ENCODE peak calls at places on chromosomes 13 and 19, in ten cellular contexts. M, J, I, V, H, K, S, G, O and T are unnamed samples. For H3K36me3, the result is how much of the 10 kb centered on the place peaks cover.

GRCh38 chr13:51192348-51192747 is 29.9 kb upstream of the FAM124A start:
- DNase-seq in M (no peak), J (no peak), I (no peak), V (no peak), H (no peak), K (no peak), S (no peak), G (no peak), O (no peak), T (no peak)

GRCh38 chr19:28234637-28235036 is 978.3 kb downstream of the UQCRFS1 start:
- DNase-seq in M (peak), J (no peak), I (no peak), V (no peak), H (no peak), K (no peak), S (no peak), G (no peak), O (no peak), T (peak)

GRCh38 chr19:34332027-34332786 is 32.8 kb upstream of the GPI start:
- DNase-seq in M (no peak), J (no peak), I (no peak), V (no peak), H (no peak), K (no peak), S (no peak), G (no peak), O (no peak), T (no peak)

GRCh38 chr19:46347985-46348384 is 1.1 kb downstream of the PPP5C start:
- DNase-seq in M (no peak), J (no peak), I (no peak), V (no peak), H (no peak), K (no peak), S (no peak), G (no peak), O (no peak), T (no peak)

GRCh38 chr19:45145270-45146189 is 15.3 kb downstream of the NKPD1 start:
- DNase-seq in M (no peak), J (no peak), I (no peak), V (no peak), H (no peak), K (no peak), S (no peak), G (no peak), O (no peak), T (no peak)

GRCh38 chr13:44311011-44311481 is 62.6 kb upstream of the SERP2 start:
- DNase-seq in M (no peak), J (no peak), I (no peak), V (no peak), H (peak), K (no peak), S (peak), G (no peak), O (no peak), T (no peak)

GRCh38 chr19:11814707-11815050 is 606 bp downstream of the ZNF440 start:
- DNase-seq in M (no peak), J (no peak), I (no peak), V (peak), H (no peak), K (no peak), S (peak), G (no peak), O (no peak), T (no peak)

GRCh38 chr13:93903909-93904308 is 575.6 kb downstream of the DCT start:
- DNase-seq in M (no peak), J (no peak), I (no peak), V (no peak), H (no peak), K (no peak), S (no peak), G (no peak), O (no peak), T (no peak)

GRCh38 chr19:55592391-55593090 is 6.8 kb downstream of the FIZ1 start:
- DNase-seq in M (no peak), J (no peak), I (no peak), V (no peak), H (no peak), K (peak), S (no peak), G (no peak), O (no peak), T (no peak)

GRCh38 chr13:74015137-74015536 is 119.1 kb downstream of the KLF12 start:
- DNase-seq in M (no peak), J (no peak), I (no peak), V (no peak), H (no peak), K (no peak), S (no peak), G (no peak), O (no peak), T (no peak)

GRCh38 chr19:16327131-16327450 is 2.5 kb downstream of the KLF2 start:
- DNase-seq in M (no peak), J (peak), I (no peak), V (no peak), H (no peak), K (no peak), S (no peak), G (no peak), O (no peak), T (no peak)
- H3K4me3 ChIP-seq in M (peak), J (peak), I (peak), V (peak), H (no peak), K (peak), S (no peak), G (peak), O (peak), T (no peak)

GRCh38 chr13:79777504-79777903 is 296.5 kb downstream of the NDFIP2 start:
- DNase-seq in M (no peak), J (no peak), I (no peak), V (no peak), H (no peak), K (no peak), S (no peak), G (no peak), O (no peak), T (no peak)

GRCh38 chr13:79772811-79773210 is 291.9 kb downstream of the NDFIP2 start:
- DNase-seq in M (no peak), J (no peak), I (no peak), V (no peak), H (no peak), K (no peak), S (no peak), G (no peak), O (no peak), T (no peak)

GRCh38 chr13:79779061-79779460 is 298.1 kb downstream of the NDFIP2 start:
- DNase-seq in M (no peak), J (no peak), I (no peak), V (no peak), H (no peak), K (no peak), S (no peak), G (no peak), O (no peak), T (no peak)

GRCh38 chr13:79776538-79776937 is 295.6 kb downstream of the NDFIP2 start:
- DNase-seq in M (no peak), J (no peak), I (no peak), V (no peak), H (no peak), K (no peak), S (no peak), G (no peak), O (no peak), T (no peak)

DNA sequence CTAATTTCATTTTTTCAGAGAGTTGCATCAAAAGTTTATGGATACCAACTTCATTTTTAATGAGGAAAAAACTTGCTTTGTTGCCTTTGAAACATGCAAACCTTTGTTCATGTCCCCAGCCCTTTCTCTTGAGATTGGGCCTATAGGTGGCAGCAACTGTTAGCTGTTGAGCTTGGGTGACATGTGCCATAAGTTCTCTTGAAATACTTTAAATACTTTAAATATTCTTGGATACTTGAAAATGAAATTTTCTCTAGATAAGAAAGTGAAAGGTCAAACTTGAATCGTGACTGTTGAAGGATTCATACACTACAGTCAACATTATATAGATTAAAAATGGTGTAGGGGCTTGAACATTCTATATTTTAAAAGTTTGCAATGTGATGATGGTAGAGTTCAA is 294.9 kb downstream of the NDFIP2 start:
- DNase-seq in M (peak), J (peak), I (no peak), V (peak), H (peak), K (no peak), S (peak), G (no peak), O (no peak), T (peak)
- TF ChIP-seq CTCF in M (peak), J (peak), I (peak), V (peak), H (peak), K (peak), S (peak), G (peak), O (peak), T (peak)

GRCh38 chr13:80337011-80337688 is 3.8 kb downstream of the SPRY2 start:
- DNase-seq in M (peak), J (no peak), I (no peak), V (no peak), H (no peak), K (no peak), S (no peak), G (no peak), O (no peak), T (no peak)
- H3K36me3 ChIP-seq in M (half or more), J (under half), I (under half), V (under half), H (under half), K (under half), S (under half), G (under half), O (half or more), T (under half)

DNA sequence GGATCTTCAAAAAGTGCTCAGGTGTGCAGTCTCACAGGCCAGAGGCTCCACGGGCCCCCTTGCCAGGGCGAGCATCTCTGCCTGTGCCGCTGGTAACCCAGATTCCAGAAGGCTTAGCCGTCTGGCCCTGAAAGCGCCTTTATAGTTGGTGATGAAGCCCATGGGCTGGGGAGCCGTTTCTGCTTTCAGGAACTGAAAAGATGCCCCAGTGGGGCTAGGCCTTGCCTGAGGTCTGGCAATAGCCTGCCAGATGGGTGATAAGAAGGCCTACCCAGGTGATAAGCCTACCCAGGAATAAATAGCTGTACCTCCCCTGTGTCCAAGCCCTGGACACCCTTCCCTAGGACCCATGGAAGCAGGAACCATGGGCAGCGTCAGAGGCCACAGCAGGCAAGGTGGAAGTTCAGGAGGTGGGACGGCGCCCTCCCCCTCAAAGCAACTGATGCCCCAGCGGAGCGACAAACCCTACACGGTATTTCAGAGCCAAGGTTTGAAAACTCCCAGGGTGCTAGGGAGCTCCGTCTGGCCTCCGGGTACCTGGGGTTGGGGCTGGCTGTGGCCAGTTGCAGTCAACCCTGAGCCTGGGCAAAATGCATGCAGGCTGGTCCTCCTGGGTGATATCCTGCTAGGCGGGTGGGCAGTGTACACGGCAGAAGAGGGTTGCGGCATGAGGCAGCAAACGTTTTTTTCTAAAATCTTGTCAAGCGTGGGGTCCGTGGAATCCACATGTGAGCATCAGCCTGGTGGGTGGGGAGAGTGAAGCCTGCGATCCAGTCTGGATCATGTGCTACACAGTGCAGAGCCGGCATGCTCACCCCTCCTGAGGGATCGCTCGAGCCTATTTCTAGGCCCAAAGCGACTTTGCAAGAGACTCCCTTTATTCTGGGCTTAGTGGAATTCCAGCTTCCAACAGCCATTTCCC is 45.3 kb downstream of the ACTN4 start:
- DNase-seq in M (no peak), J (no peak), I (no peak), V (peak), H (no peak), K (no peak), S (peak), G (no peak), O (no peak), T (no peak)
- H3K4me3 ChIP-seq in M (no peak), J (no peak), I (no peak), V (no peak), H (no peak), K (peak), S (peak), G (no peak), O (no peak), T (no peak)